ENCODE peak calls at places on chromosome 18, in four cellular contexts. N, W, B and U are unnamed samples.
A peak's percentile ranks its signal among the peaks of the same experiment; 100 is the strongest.

GRCh38 chr18:62426191-62426488 is 96.7 kb upstream of the ZCCHC2 start:
- DNase-seq in W (no peak), B (no peak), N (no peak), U (no peak)

GRCh38 chr18:62556397-62556796 is 33.6 kb downstream of the ZCCHC2 start:
- DNase-seq in W (no peak), B (no peak), N (no peak), U (no peak)

GRCh38 chr18:1777843-1778242 is 793.5 kb downstream of the METTL4 start:
- DNase-seq in N (no peak), W (no peak), B (no peak), U (no peak)

GRCh38 chr18:63240541-63241316 is 78.8 kb downstream of the BCL2 start:
- DNase-seq in N (no peak), W (no peak), B (no peak), U (no peak)

GRCh38 chr18:2515408-2515807 is 55.9 kb downstream of the METTL4 start:
- DNase-seq in W (no peak), N (peak; percentile 93), B (no peak), U (no peak)

GRCh38 chr18:61743775-61744531 is 148.9 kb downstream of the RNF152 start:
- DNase-seq in B (no peak), W (no peak), N (peak; percentile 46), U (peak; percentile 81)

GRCh38 chr18:58887613-58887963 is 22.9 kb downstream of the ZNF532 start:
- DNase-seq in B (no peak), N (no peak), W (no peak), U (no peak)

GRCh38 chr18:51330739-51331138 is 133.3 kb upstream of the MEX3C start:
- DNase-seq in N (no peak), W (no peak), B (no peak), U (no peak)

GRCh38 chr18:51191139-51191717 is 6.3 kb downstream of the MEX3C start:
- DNase-seq in W (no peak), N (no peak), B (no peak), U (no peak)

GRCh38 chr18:63763831-63764600 is 11.2 kb upstream of the SERPINB7 start:
- DNase-seq in N (peak; percentile 61), B (no peak), W (no peak), U (no peak)

GRCh38 chr18:53234610-53235009 is 894.6 kb downstream of the DCC start:
- DNase-seq in B (no peak), N (no peak), W (no peak), U (no peak)

DNA sequence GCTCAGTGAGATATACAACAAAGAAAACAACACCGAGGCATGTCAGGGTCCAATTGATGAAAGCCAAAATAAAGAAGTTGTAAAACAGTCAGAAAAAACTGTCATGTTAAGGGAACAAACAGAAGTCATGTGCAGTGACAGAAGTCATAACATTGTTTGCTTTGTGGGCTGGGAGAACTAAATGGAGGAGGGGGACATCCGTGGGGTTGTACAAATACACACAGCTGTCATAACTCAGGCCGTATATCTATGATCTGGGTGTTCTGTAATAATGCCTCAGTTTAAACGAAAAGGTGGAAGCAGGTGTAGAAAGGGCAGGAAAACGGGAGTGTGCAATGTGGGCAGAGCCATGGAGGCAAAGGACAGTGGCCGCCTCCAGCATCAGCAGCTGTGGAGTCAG is 27.3 kb downstream of the TIMM21 start:
- DNase-seq in B (no peak), N (no peak), W (no peak), U (no peak)
- H4K5ac ChIP-seq in B (no peak overlapping the region), N (no peak overlapping the region), W (no peak overlapping the region), U (no peak overlapping the region)

GRCh38 chr18:8960740-8961657 is 141.5 kb upstream of the NDUFV2 start:
- DNase-seq in W (no peak), B (no peak), N (peak; percentile 86), U (no peak)

GRCh38 chr18:8962192-8962772 is 140.2 kb upstream of the NDUFV2 start:
- DNase-seq in B (no peak), W (no peak), N (no peak), U (no peak)

GRCh38 chr18:8965398-8965797 is 137.1 kb upstream of the NDUFV2 start:
- DNase-seq in N (no peak), B (no peak), W (no peak), U (no peak)

GRCh38 chr18:8962906-8963635 is 139.4 kb upstream of the NDUFV2 start:
- DNase-seq in W (no peak), N (no peak), B (no peak), U (no peak)

GRCh38 chr18:8963876-8964275 is 138.6 kb upstream of the NDUFV2 start:
- DNase-seq in B (no peak), W (no peak), N (no peak), U (no peak)
- H4K5ac ChIP-seq in B (no peak overlapping the region), W (no peak overlapping the region), N (no peak overlapping the region), U (no peak overlapping the region)

GRCh38 chr18:28559511-28559910 is 382.6 kb upstream of the CDH2 start:
- DNase-seq in N (no peak), W (no peak), B (no peak), U (no peak)

DNA sequence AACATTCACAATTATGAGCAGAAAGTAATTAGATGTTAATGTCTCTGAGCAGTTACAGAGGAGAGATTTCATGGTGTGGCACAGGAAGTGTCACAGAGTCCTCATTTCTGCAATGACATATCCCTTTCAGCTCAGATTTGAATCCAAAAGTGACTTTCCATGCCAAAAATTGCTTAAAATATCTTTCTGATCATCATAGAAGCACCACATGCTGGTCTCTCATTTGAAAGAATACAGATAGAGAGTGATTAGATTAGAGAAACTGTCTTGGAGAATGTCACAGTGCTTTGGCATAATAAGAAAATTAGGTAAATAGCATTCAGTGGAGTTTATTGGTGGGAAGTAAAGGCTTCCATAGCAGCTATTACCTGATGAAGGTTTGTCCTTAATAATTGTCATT is 383.4 kb upstream of the CDH2 start:
- DNase-seq in B (no peak), W (no peak), N (no peak), U (no peak)
- H4K5ac ChIP-seq in B (no peak overlapping the region), W (no peak overlapping the region), N (no peak overlapping the region), U (no peak overlapping the region)

GRCh38 chr18:44508474-44508873 is 172.2 kb upstream of the SETBP1 start:
- DNase-seq in W (no peak), B (no peak), N (no peak), U (no peak)
- H4K5ac ChIP-seq in W (no peak overlapping the region), B (no peak overlapping the region), N (no peak overlapping the region), U (no peak overlapping the region)

GRCh38 chr18:45896452-45896851 is 70.7 kb downstream of the EPG5 start:
- DNase-seq in B (no peak), W (no peak), N (no peak), U (no peak)

GRCh38 chr18:45901654-45902210 is 65.4 kb downstream of the EPG5 start:
- DNase-seq in N (no peak), B (no peak), W (no peak), U (no peak)

GRCh38 chr18:45896991-45897390 is 70.1 kb downstream of the EPG5 start:
- DNase-seq in W (no peak), N (no peak), B (no peak), U (no peak)

GRCh38 chr18:45895339-45895738 is 69.9 kb downstream of the SIGLEC15 start:
- DNase-seq in W (no peak), N (no peak), B (no peak), U (no peak)

GRCh38 chr18:45900623-45901022 is 66.5 kb downstream of the EPG5 start:
- DNase-seq in N (no peak), B (no peak), W (no peak), U (no peak)
- H4K5ac ChIP-seq in N (no peak overlapping the region), B (no peak overlapping the region), W (no peak overlapping the region), U (no peak overlapping the region)

GRCh38 chr18:36893227-36893626 is 64.3 kb downstream of the KIAA1328 start:
- DNase-seq in W (no peak), N (no peak), B (no peak), U (no peak)
- H4K5ac ChIP-seq in W (no peak overlapping the region), N (no peak overlapping the region), B (no peak overlapping the region), U (no peak overlapping the region)

GRCh38 chr18:13394794-13395193 is 176.2 kb downstream of the LDLRAD4 start:
- DNase-seq in N (no peak), W (no peak), B (no peak), U (no peak)

GRCh38 chr18:13392029-13392750 is 173.6 kb downstream of the LDLRAD4 start:
- DNase-seq in W (no peak), N (no peak), B (peak; percentile 36), U (no peak)

GRCh38 chr18:13395577-13395976 is 177.0 kb downstream of the LDLRAD4 start:
- DNase-seq in B (no peak), N (no peak), W (no peak), U (no peak)

GRCh38 chr18:13392899-13393298 is 174.3 kb downstream of the LDLRAD4 start:
- DNase-seq in B (peak; percentile 37), W (no peak), N (no peak), U (no peak)

DNA sequence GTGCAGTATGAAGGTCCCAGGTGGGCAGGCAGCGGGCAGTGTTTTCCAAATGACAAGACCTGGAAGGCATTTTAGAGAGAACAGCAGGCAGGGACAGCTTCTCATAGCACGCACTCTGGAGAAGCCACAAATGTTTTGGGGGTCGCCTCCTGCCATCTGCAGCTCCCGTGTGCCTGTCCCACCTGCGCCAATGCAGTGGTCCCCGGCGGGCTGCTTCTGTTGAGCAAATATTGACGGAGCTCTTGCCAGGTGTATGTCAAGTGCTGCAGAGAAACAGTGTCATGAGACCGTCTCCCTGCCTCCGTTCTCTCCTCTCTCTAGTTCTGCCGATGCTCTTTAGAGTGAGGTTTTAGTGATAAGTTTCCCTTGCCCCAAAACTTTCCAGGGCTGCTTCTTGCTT is 174.8 kb downstream of the LDLRAD4 start:
- DNase-seq in W (no peak), B (peak; percentile 36), N (no peak), U (no peak)
- H4K5ac ChIP-seq in W (no peak overlapping the region), B (no peak overlapping the region), N (no peak overlapping the region), U (no peak overlapping the region)

GRCh38 chr18:22547807-22548561 is 130.3 kb upstream of the CTAGE1 start:
- DNase-seq in N (peak; percentile 53), B (no peak), W (no peak), U (peak; percentile 55)
- H4K5ac ChIP-seq in N (no peak overlapping the region), B (no peak overlapping the region), W (no peak overlapping the region), U (no peak overlapping the region)

GRCh38 chr18:21575656-21576055 is 24.8 kb downstream of the ESCO1 start:
- DNase-seq in B (no peak), W (no peak), N (no peak), U (no peak)

GRCh38 chr18:21571763-21572162 is 28.7 kb downstream of the ESCO1 start:
- DNase-seq in B (no peak), N (no peak), W (no peak), U (no peak)
- H4K5ac ChIP-seq in B (no peak overlapping the region), N (no peak overlapping the region), W (no peak overlapping the region), U (no peak overlapping the region)

GRCh38 chr18:35777042-35777441 is 195.4 kb upstream of the RMP24 start:
- DNase-seq in B (no peak), W (peak; percentile 61), N (no peak), U (peak; percentile 22)
- H4K5ac ChIP-seq in B (no peak overlapping the region), W (no peak overlapping the region), N (no peak overlapping the region), U (no peak overlapping the region)